ENCODE peak calls at places on chromosomes 7 and 10, in six cellular contexts. G is neural progenitor cell, Q is breast epithelium, U is NB4, E is astrocyte, H is PC-3. O is an unnamed sample.

GRCh38 chr7:48298779-48299178 is 127.5 kb downstream of the ABCA13 start:
- DNase-seq in G (no peak), Q (no peak), U (no peak), E (peak), H (peak), O (no peak)

GRCh38 chr10:76051007-76051936 is 619.8 kb downstream of the LRMDA start:
- DNase-seq in G (peak), Q (no peak), U (no peak), E (no peak), H (no peak), O (no peak)

GRCh38 chr10:61750943-61751471 is 88.3 kb downstream of the CABCOCO1 start:
- DNase-seq in G (peak), Q (peak), U (peak), E (peak), H (peak), O (no peak)

GRCh38 chr7:150384406-150385239 is 5.5 kb downstream of the ZNF775 start:
- DNase-seq in G (peak), Q (no peak), U (peak), E (no peak), H (no peak), O (no peak)

GRCh38 chr7:112022128-112022527 is 184.1 kb downstream of the DOCK4 start:
- DNase-seq in G (no peak), Q (no peak), U (no peak), E (no peak), H (no peak), O (no peak)

GRCh38 chr7:127914693-127915092 is 116.5 kb downstream of the LRRC4 start:
- DNase-seq in G (no peak), Q (no peak), U (no peak), E (no peak), H (no peak), O (no peak)

GRCh38 chr10:129913021-129913695 is 50.9 kb downstream of the EBF3 start:
- DNase-seq in G (no peak), Q (no peak), U (no peak), E (no peak), H (no peak), O (no peak)

GRCh38 chr7:147406521-147407115 is 1183.9 kb upstream of the C7orf33 start:
- DNase-seq in G (no peak), Q (no peak), U (no peak), E (no peak), H (peak), O (no peak)

GRCh38 chr7:50346548-50347497 is 42.3 kb downstream of the IKZF1 start:
- DNase-seq in G (no peak), Q (no peak), U (no peak), E (no peak), H (peak), O (no peak)

GRCh38 chr10:60351191-60351853 is 38.4 kb downstream of the ANK3 start:
- DNase-seq in G (no peak), Q (no peak), U (no peak), E (peak), H (no peak), O (no peak)

GRCh38 chr7:110803602-110804143 is 287.3 kb upstream of the LRRN3 start:
- DNase-seq in G (no peak), Q (no peak), U (no peak), E (no peak), H (no peak), O (no peak)

GRCh38 chr7:13749026-13749425 is 240.4 kb downstream of the ETV1 start:
- DNase-seq in G (peak), Q (no peak), U (no peak), E (no peak), H (no peak), O (no peak)

GRCh38 chr7:2553831-2554581 is 1.3 kb downstream of the BRAT1 start:
- DNase-seq in G (no peak), Q (no peak), U (no peak), E (no peak), H (no peak), O (no peak)

GRCh38 chr10:130137077-130137448 is 872 bp downstream of the GLRX3 start:
- DNase-seq in G (peak), Q (no peak), U (peak), E (peak), H (peak), O (no peak)

GRCh38 chr10:336247-336646 is 201.0 kb downstream of the ZMYND11 start:
- DNase-seq in G (no peak), Q (no peak), U (no peak), E (no peak), H (peak), O (no peak)

GRCh38 chr10:37067576-37067975 is 57.8 kb upstream of the ANKRD30A start:
- DNase-seq in G (no peak), Q (no peak), U (peak), E (no peak), H (peak), O (no peak)

GRCh38 chr7:82442492-82443043 is 1.0 kb downstream of the CACNA2D1 start:
- DNase-seq in G (peak), Q (no peak), U (peak), E (peak), H (no peak), O (no peak)

GRCh38 chr10:1210667-1211066 is 154.5 kb downstream of the WDR37 start:
- DNase-seq in G (no peak), Q (no peak), U (no peak), E (no peak), H (no peak), O (peak)

GRCh38 chr10:43252785-43253341 is 14.0 kb downstream of the RASGEF1A start:
- DNase-seq in G (no peak), Q (no peak), U (no peak), E (no peak), H (no peak), O (peak)

GRCh38 chr7:96314402-96315108 is 7.3 kb downstream of the SLC25A13 start:
- DNase-seq in G (peak), Q (peak), U (peak), E (no peak), H (peak), O (no peak)

GRCh38 chr7:24587853-24588252 is 14.6 kb downstream of the PALS2 start:
- DNase-seq in G (peak), Q (no peak), U (peak), E (no peak), H (peak), O (no peak)

GRCh38 chr7:82624337-82624736 is 180.8 kb upstream of the CACNA2D1 start:
- DNase-seq in G (no peak), Q (no peak), U (no peak), E (peak), H (peak), O (no peak)

GRCh38 chr10:12547301-12547771 is 198.0 kb downstream of the CAMK1D start:
- DNase-seq in G (no peak), Q (no peak), U (no peak), E (no peak), H (no peak), O (no peak)
- TF ChIP-seq CTCF in G (no peak), Q (no peak), U (no peak), E (no peak), H (no peak), O (no peak)

GRCh38 chr10:78420946-78421732 is 387.5 kb downstream of the RPS24 start:
- DNase-seq in G (no peak), Q (no peak), U (no peak), E (no peak), H (no peak), O (no peak)

GRCh38 chr10:78428579-78428978 is 394.9 kb downstream of the RPS24 start:
- DNase-seq in G (no peak), Q (no peak), U (no peak), E (no peak), H (no peak), O (no peak)

GRCh38 chr10:78427497-78428031 is 393.9 kb downstream of the RPS24 start:
- DNase-seq in G (no peak), Q (no peak), U (no peak), E (no peak), H (no peak), O (no peak)

GRCh38 chr10:78426181-78426580 is 392.5 kb downstream of the RPS24 start:
- DNase-seq in G (no peak), Q (no peak), U (no peak), E (no peak), H (no peak), O (no peak)

GRCh38 chr10:78424721-78425120 is 391.1 kb downstream of the RPS24 start:
- DNase-seq in G (peak), Q (no peak), U (peak), E (no peak), H (peak), O (no peak)
- TF ChIP-seq CTCF in G (peak), Q (no peak), U (peak), E (peak), H (peak), O (peak)

DNA sequence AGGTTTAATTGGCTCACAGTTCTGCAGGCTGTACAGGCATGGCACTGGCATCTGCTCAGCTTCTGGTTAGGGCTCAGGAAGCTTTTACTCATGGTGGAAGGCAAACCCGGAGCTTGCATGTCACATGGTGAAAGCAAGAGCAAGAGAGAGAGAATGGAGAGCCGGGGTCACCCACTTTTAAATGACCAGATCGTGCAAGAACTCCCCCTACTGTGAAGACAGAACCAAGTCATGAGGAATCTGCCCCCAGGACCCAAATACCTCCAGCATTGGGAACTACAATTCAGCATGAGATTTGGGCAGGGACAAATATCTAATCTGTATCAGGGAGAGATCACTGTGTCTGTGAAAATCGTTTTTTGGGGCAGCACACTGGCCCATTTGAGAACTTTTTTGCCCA is 110.0 kb upstream of the MYO3A start:
- DNase-seq in G (no peak), Q (no peak), U (no peak), E (no peak), H (no peak), O (no peak)
- TF ChIP-seq CTCF in G (no peak), Q (no peak), U (no peak), E (no peak), H (no peak), O (no peak)

GRCh38 chr7:7290429-7291122 is 108.2 kb downstream of the C1GALT1 start:
- DNase-seq in G (no peak), Q (no peak), U (no peak), E (no peak), H (no peak), O (no peak)
- TF ChIP-seq CTCF in G (no peak), Q (no peak), U (no peak), E (no peak), H (no peak), O (no peak)

GRCh38 chr7:124480074-124480820 is 285.3 kb downstream of the GPR37 start:
- DNase-seq in G (no peak), Q (no peak), U (no peak), E (no peak), H (no peak), O (peak)
- TF ChIP-seq CTCF in G (no peak), Q (no peak), U (no peak), E (no peak), H (no peak), O (no peak)